ENCODE peak calls at places on chromosomes 6 and 20, in five cellular contexts. I is HepG2, D is fibroblast of the aortic adventitia, C is natural killer cell, K is adipocyte. X is an unnamed sample.
A peak's percentile ranks its signal among the peaks of the same experiment; 100 is the strongest.

GRCh38 chr6:142045380-142046270 is 87.1 kb upstream of the GJE1 start:
- DNase-seq in I (no peak), D (peak; percentile 68), C (no peak), K (peak; percentile 70), X (peak; percentile 74)

GRCh38 chr20:10247440-10247839 is 28.8 kb downstream of the SNAP25 start:
- DNase-seq in I (no peak), D (no peak), C (no peak), K (no peak), X (no peak)

GRCh38 chr6:112903361-112903760 is 556.2 kb downstream of the RFPL4B start:
- DNase-seq in I (no peak), D (no peak), C (no peak), K (no peak), X (no peak)

GRCh38 chr6:167968091-167968490 is 29.4 kb upstream of the KIF25 start:
- DNase-seq in I (peak; percentile 65), D (no peak), C (no peak), K (no peak), X (no peak)

GRCh38 chr6:37724530-37725220 is 27.0 kb upstream of the MDGA1 start:
- DNase-seq in I (no peak), D (no peak), C (no peak), K (no peak), X (no peak)

GRCh38 chr6:53794073-53794719 is 609 bp upstream of the LRRC1 start:
- DNase-seq in I (peak; percentile 81), D (peak; percentile 77), C (peak; percentile 23), K (peak; percentile 86), X (peak; percentile 92)

GRCh38 chr6:1208876-1209275 is 103.0 kb upstream of the FOXQ1 start:
- DNase-seq in I (no peak), D (no peak), C (no peak), K (peak; percentile 62), X (peak; percentile 38)

GRCh38 chr6:69580696-69581095 is 216.1 kb downstream of the LMBRD1 start:
- DNase-seq in I (no peak), D (no peak), C (no peak), K (no peak), X (no peak)

GRCh38 chr6:45001663-45002062 is 326.5 kb upstream of the RUNX2 start:
- DNase-seq in I (no peak), D (no peak), C (no peak), K (peak; percentile 7), X (peak; percentile 8)

GRCh38 chr6:75563032-75563431 is 38.6 kb upstream of the SENP6 start:
- DNase-seq in I (peak; percentile 37), D (peak; percentile 24), C (no peak), K (peak; percentile 6), X (peak; percentile 45)

GRCh38 chr6:122308074-122308473 is 91.4 kb upstream of the HSF2 start:
- DNase-seq in I (no peak), D (no peak), C (no peak), K (no peak), X (no peak)

GRCh38 chr20:3924304-3925112 is 35.3 kb downstream of the PANK2 start:
- DNase-seq in I (no peak), D (no peak), C (no peak), K (no peak), X (no peak)

GRCh38 chr20:53611449-53611894 is 17.8 kb upstream of the ZNF217 start:
- DNase-seq in I (no peak), D (peak; percentile 97), C (no peak), K (peak; percentile 94), X (peak; percentile 99)

GRCh38 chr20:42492998-42493397 is 696.7 kb downstream of the PTPRT start:
- DNase-seq in I (no peak), D (no peak), C (no peak), K (no peak), X (no peak)

GRCh38 chr20:22921595-22922421 is 113.3 kb upstream of the SSTR4 start:
- DNase-seq in I (no peak), D (peak; percentile 82), C (no peak), K (peak; percentile 79), X (peak; percentile 65)

GRCh38 chr6:149534742-149535141 is 11.1 kb downstream of the PPIL4 start:
- DNase-seq in I (no peak), D (no peak), C (no peak), K (no peak), X (no peak)

GRCh38 chr20:50464026-50464724 is 46.0 kb upstream of the PTPN1 start:
- DNase-seq in I (peak; percentile 66), D (peak; percentile 66), C (peak; percentile 53), K (peak; percentile 81), X (peak; percentile 55)

GRCh38 chr6:129501401-129502051 is 208.5 kb downstream of the ARHGAP18 start:
- DNase-seq in I (peak; percentile 79), D (peak; percentile 95), C (no peak), K (peak; percentile 94), X (peak; percentile 88)

GRCh38 chr20:10783660-10784336 is 110.0 kb upstream of the JAG1 start:
- DNase-seq in I (no peak), D (no peak), C (no peak), K (no peak), X (no peak)